ENCODE peak calls at places on chromosomes 4 and X, in four cellular contexts. E, X, N and L are unnamed samples. For H3K27me3 and H3K36me3, the result is how much of the 10 kb centered on the place peaks cover.

GRCh38 chr4:77158487-77158861 is 1.5 kb downstream of the CCNG2 start:
- DNase-seq in N (no peak), E (peak), X (no peak), L (no peak)

GRCh38 chr4:135804785-135805184 is 1603.2 kb upstream of the PABPC4L start:
- DNase-seq in E (no peak), N (no peak), X (no peak), L (no peak)

GRCh38 chr4:16225139-16225538 is 1.1 kb downstream of the TAPT1 start:
- DNase-seq in E (peak), N (no peak), X (no peak), L (no peak)

GRCh38 chr4:66187175-66187720 is 517.0 kb upstream of the EPHA5 start:
- DNase-seq in N (no peak), X (no peak), E (no peak), L (no peak)

GRCh38 chrX:132092439-132093065 is 35.3 kb downstream of the FRMD7 start:
- DNase-seq in E (peak), N (peak), X (peak), L (peak)

GRCh38 chr4:1405636-1406415 is 416 bp downstream of the NKX1-1 start:
- DNase-seq in N (no peak), E (no peak), X (no peak), L (peak)

GRCh38 chr4:2790583-2791517 is 2.0 kb upstream of the SH3BP2 start:
- DNase-seq in E (no peak), X (peak), N (no peak), L (no peak)

GRCh38 chrX:40508560-40508959 is 72.2 kb upstream of the ATP6AP2 start:
- DNase-seq in X (no peak), E (no peak), N (no peak), L (no peak)

GRCh38 chr4:143443728-143444127 is 69.8 kb upstream of the SMARCA5 start:
- DNase-seq in X (no peak), N (no peak), E (no peak), L (no peak)

GRCh38 chr4:149264093-149264733 is 551.4 kb downstream of the IQCM start:
- DNase-seq in E (peak), N (peak), X (no peak), L (peak)

GRCh38 chr4:64584981-64585557 is 175.8 kb upstream of the TECRL start:
- DNase-seq in X (no peak), N (peak), E (peak), L (peak)

GRCh38 chr4:53788011-53788410 is 196.7 kb upstream of the LNX1 start:
- DNase-seq in N (no peak), E (no peak), X (no peak), L (no peak)

GRCh38 chr4:99324978-99325377 is 3.8 kb upstream of the ADH1B start:
- DNase-seq in E (peak), N (no peak), X (peak), L (no peak)

GRCh38 chr4:147842573-147842972 is 110.7 kb downstream of the ARHGAP10 start:
- DNase-seq in E (no peak), N (no peak), X (no peak), L (no peak)

GRCh38 chr4:147833741-147834140 is 101.9 kb downstream of the ARHGAP10 start:
- DNase-seq in X (no peak), N (no peak), E (no peak), L (no peak)

GRCh38 chr4:126758493-126758892 is 874.3 kb upstream of the INTU start:
- DNase-seq in N (no peak), E (no peak), X (no peak), L (no peak)

GRCh38 chr4:152536545-152537182 is 772 bp upstream of the FBXW7 start:
- DNase-seq in E (peak), N (peak), X (no peak), L (peak)

GRCh38 chrX:116873678-116874077 is 410.9 kb upstream of the CT83 start:
- DNase-seq in X (no peak), N (no peak), E (peak), L (no peak)

GRCh38 chr4:121822796-121823504 is 733 bp downstream of the CCNA2 start:
- DNase-seq in E (peak), X (no peak), N (peak), L (peak)

GRCh38 chrX:130688360-130688759 is 214.6 kb downstream of the ENOX2 start:
- DNase-seq in N (no peak), E (no peak), X (no peak), L (no peak)

GRCh38 chrX:56343231-56343630 is 111.1 kb downstream of the KLF8 start:
- DNase-seq in N (peak), X (no peak), E (no peak), L (no peak)

GRCh38 chrX:103329991-103330390 is at the start of gene TCEAL7:
- DNase-seq in N (peak), X (peak), E (peak), L (peak)

GRCh38 chrX:39425124-39425806 is 624.0 kb downstream of the MID1IP1 start:
- DNase-seq in X (no peak), E (no peak), N (no peak), L (no peak)

GRCh38 chrX:72031118-72031517 is 100.6 kb downstream of the RTL5 start:
- DNase-seq in N (no peak), E (no peak), X (no peak), L (no peak)

GRCh38 chrX:7828594-7828993 is 14.4 kb upstream of the VCX start:
- DNase-seq in X (no peak), N (peak), E (no peak), L (peak)

GRCh38 chrX:74438771-74439170 is 17.5 kb downstream of the SLC16A2 start:
- DNase-seq in E (no peak), X (no peak), N (no peak), L (no peak)

GRCh38 chr4:169723207-169723606 is 34.5 kb downstream of the HPF1 start:
- DNase-seq in X (no peak), N (peak), E (peak), L (peak)

GRCh38 chr4:18082254-18082653 is 60.7 kb upstream of the LCORL start:
- DNase-seq in N (no peak), E (no peak), X (no peak), L (no peak)

GRCh38 chr4:38856524-38857337 is at the start of gene TLR6:
- DNase-seq in E (peak), N (peak), X (no peak), L (peak)

GRCh38 chr4:111847256-111848108 is 297.8 kb upstream of the FAM241A start:
- DNase-seq in E (peak), N (peak), X (no peak), L (no peak)

GRCh38 chr4:8876982-8877779 is 5.5 kb upstream of the HMX1 start:
- DNase-seq in X (no peak), N (no peak), E (no peak), L (peak)

GRCh38 chr4:8872402-8873291 is 1.0 kb upstream of the HMX1 start:
- DNase-seq in N (peak), E (no peak), X (no peak), L (peak)

GRCh38 chr4:8877780-8878040 is 6.1 kb upstream of the HMX1 start:
- DNase-seq in E (no peak), N (peak), X (no peak), L (peak)

GRCh38 chr4:8874003-8874895 is 2.6 kb upstream of the HMX1 start:
- DNase-seq in X (no peak), N (peak), E (no peak), L (peak)

GRCh38 chr4:8874896-8875680 is 3.4 kb upstream of the HMX1 start:
- DNase-seq in X (no peak), N (no peak), E (no peak), L (no peak)
- H3K27me3 ChIP-seq in X (under half), N (half or more), E (half or more), L (half or more)

DNA sequence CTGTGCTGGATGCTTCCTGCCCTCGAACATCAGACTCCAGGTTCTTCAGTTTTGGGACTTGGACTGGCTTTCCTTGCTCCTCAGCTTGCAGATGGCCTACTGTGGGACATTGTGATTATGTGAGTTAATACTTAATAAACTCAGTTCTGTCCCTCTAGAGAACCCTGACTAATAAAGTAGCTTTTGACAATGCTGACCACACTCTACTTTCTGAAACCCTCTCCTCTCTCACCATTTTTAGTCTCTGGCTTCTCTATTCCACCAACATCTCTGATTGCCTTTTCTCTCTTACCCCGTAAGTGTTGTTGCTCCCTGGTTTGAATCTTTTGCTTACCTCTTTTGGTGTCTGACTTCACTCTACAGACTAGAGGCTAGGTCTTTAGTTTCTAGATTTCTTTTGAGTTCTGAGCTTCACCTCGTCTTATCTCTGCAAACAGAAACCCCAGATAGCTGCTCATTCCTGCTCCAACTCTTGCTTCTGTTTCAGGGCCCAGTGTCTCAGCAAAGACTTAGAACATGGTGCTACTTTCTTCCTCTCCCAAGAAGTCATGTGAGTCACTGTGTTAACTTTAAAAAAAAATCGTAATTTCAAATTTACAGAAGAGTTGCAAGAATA is 11.4 kb downstream of the TMSB4X start:
- DNase-seq in X (no peak), E (no peak), N (no peak), L (no peak)
- H3K4me3 ChIP-seq in X (no peak), E (no peak), N (no peak), L (no peak)

GRCh38 chr4:10090467-10091250 is 25.9 kb downstream of the WDR1 start:
- DNase-seq in E (no peak), N (no peak), X (peak), L (no peak)

GRCh38 chr4:10089346-10089745 is 27.3 kb downstream of the WDR1 start:
- DNase-seq in E (no peak), N (no peak), X (no peak), L (peak)

GRCh38 chr4:10087152-10087791 is 29.3 kb downstream of the WDR1 start:
- DNase-seq in E (no peak), N (no peak), X (no peak), L (no peak)

GRCh38 chr4:10086506-10087120 is 30.0 kb downstream of the WDR1 start:
- DNase-seq in N (no peak), E (no peak), X (peak), L (no peak)

GRCh38 chr4:10088135-10089010 is 28.2 kb downstream of the WDR1 start:
- DNase-seq in X (no peak), E (no peak), N (no peak), L (no peak)
- H3K36me3 ChIP-seq in X (under half), E (half or more), N (under half), L (half or more)

GRCh38 chr4:15186149-15186548 is 183.9 kb downstream of the CPEB2 start:
- DNase-seq in N (no peak), X (no peak), E (no peak), L (no peak)

GRCh38 chr4:15194520-15194919 is 192.2 kb downstream of the CPEB2 start:
- DNase-seq in N (no peak), X (no peak), E (no peak), L (no peak)

GRCh38 chr4:15186826-15187225 is 184.5 kb downstream of the CPEB2 start:
- DNase-seq in N (no peak), E (no peak), X (no peak), L (no peak)

DNA sequence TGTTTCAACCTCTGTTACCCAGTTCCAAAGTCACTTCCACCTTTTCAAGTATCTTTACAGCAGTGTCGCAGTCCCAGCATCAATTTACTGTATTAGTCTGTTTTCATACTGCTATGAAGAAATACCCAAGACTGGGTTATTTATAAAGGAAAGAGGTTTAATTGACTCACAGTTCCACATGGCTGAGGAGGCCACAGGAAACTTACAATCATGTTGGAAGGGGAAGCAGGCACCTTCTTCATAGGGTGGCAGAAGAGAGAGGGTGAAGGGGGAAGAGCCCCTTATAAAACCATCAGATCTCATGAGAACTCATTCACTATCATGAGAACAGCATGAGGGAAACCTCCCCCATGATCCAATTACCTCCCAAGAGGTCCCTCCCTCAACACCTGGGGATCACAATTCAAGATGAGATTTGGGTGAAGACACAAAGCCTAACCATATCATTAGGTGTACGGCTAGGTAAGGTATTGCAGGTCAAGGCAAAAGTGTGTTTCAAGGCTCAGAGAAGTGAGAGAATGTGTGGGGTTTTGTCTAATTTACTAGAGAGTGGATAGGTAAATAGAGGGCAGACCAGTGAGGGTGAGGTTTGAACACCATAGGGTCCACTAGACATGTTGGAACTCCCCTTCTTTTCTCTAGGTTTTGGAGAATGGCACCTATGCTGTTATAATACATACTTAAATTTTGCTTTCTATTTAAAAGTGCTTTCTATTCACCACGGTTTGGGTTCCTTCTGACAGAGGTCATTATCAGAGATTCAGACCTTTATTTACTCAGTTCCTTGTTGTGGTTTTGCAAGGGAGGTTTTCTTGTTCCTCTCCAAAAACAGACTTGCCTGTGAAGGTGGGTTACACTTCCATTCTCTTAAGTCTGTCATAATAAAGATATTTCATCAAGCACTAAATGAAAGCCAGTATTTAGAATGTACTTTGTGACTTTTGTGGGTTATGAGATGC is 186.6 kb downstream of the CPEB2 start:
- DNase-seq in E (no peak), N (no peak), X (no peak), L (no peak)
- H3K27me3 ChIP-seq in E (under half), N (under half), X (under half), L (under half)

DNA sequence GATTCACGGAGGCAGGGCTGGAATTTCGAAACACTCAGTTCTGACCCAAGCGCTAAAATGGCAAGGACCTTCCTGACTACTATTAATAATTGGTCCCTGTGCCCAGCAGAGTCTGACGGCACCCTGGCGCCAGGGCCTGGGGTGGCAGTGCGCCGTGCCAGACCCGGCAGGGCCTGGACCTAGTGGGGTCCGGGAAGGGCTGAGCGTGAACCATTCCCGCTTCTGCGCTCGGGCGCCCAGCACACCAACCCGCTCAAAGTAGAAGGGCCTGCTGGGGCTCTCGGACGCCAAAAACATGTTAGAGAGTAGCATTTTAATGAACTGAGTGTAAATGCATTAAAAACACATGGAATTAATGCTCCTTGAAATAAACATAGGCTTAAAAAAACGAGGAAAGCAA is 346.7 kb upstream of the SFRP2 start:
- DNase-seq in N (no peak), E (no peak), X (no peak), L (peak)
- H3K4me3 ChIP-seq in N (no peak), E (no peak), X (no peak), L (no peak)